ENCODE peak calls at places on chromosomes 11 and 22, in four cellular contexts. K is GM12878, W is A549, B is K562. G is an unnamed sample.

GRCh38 chr11:17744151-17744940 is 9.8 kb downstream of the KCNC1 start:
- DNase-seq in K (no peak), W (no peak), B (no peak), G (peak)

GRCh38 chr11:2700415-2701211 is 819 bp upstream of the KCNQ1OT1 start:
- DNase-seq in K (peak), W (peak), B (peak), G (no peak)

GRCh38 chr11:975824-976223 is 50.2 kb downstream of the AP2A2 start:
- DNase-seq in K (no peak), W (peak), B (peak), G (peak)

GRCh38 chr11:119783466-119784400 is 54.7 kb upstream of the NECTIN1 start:
- DNase-seq in K (no peak), W (no peak), B (no peak), G (no peak)

GRCh38 chr11:88169481-88169880 is 5.8 kb downstream of the RAB38 start:
- DNase-seq in K (no peak), W (no peak), B (no peak), G (peak)

GRCh38 chr11:112082729-112083128 is 3.8 kb downstream of the TIMM8B start:
- DNase-seq in K (no peak), W (no peak), B (no peak), G (peak)

GRCh38 chr22:24200616-24201212 is 19.4 kb downstream of the SUSD2 start:
- DNase-seq in K (no peak), W (peak), B (no peak), G (peak)

GRCh38 chr11:121389651-121390050 is 62.5 kb upstream of the SORL1 start:
- DNase-seq in K (no peak), W (no peak), B (no peak), G (no peak)

GRCh38 chr22:36934153-36934939 is 20.9 kb downstream of the CSF2RB start:
- DNase-seq in K (no peak), W (no peak), B (no peak), G (no peak)

GRCh38 chr11:14029971-14030531 is 67.5 kb downstream of the SPON1 start:
- DNase-seq in K (no peak), W (peak), B (no peak), G (peak)

GRCh38 chr11:95508219-95508880 is 277.3 kb upstream of the SESN3 start:
- DNase-seq in K (no peak), W (no peak), B (no peak), G (no peak)

GRCh38 chr11:2509481-2510001 is 64.7 kb downstream of the KCNQ1 start:
- DNase-seq in K (no peak), W (no peak), B (peak), G (no peak)

GRCh38 chr11:1749020-1749758 is 1.2 kb downstream of the IFITM10 start:
- DNase-seq in K (no peak), W (no peak), B (no peak), G (no peak)

GRCh38 chr11:8049084-8049483 is 31.9 kb upstream of the TUB start:
- DNase-seq in K (no peak), W (no peak), B (no peak), G (no peak)

GRCh38 chr22:39244496-39245129 is at the start of gene PDGFB:
- DNase-seq in K (no peak), W (peak), B (peak), G (no peak)

GRCh38 chr11:46916669-46917108 is 1.7 kb downstream of the LRP4 start:
- DNase-seq in K (no peak), W (peak), B (peak), G (peak)

GRCh38 chr11:21511835-21512440 is 680.9 kb upstream of the ANO5 start:
- DNase-seq in K (no peak), W (peak), B (peak), G (no peak)

GRCh38 chr22:17569971-17570511 is 6.7 kb downstream of the SLC25A18 start:
- DNase-seq in K (no peak), W (no peak), B (no peak), G (peak)

GRCh38 chr11:68039526-68040086 is 781 bp downstream of the TCIRG1 start:
- DNase-seq in K (no peak), W (no peak), B (peak), G (no peak)

GRCh38 chr11:65639623-65640482 is 2.0 kb downstream of the SIPA1 start:
- DNase-seq in K (peak), W (no peak), B (no peak), G (no peak)

GRCh38 chr22:41925783-41926460 is 684 bp downstream of the TNFRSF13C start:
- DNase-seq in K (no peak), W (peak), B (peak), G (peak)

GRCh38 chr11:121524233-121524631 is 71.5 kb upstream of the SORL1-AS1 start:
- DNase-seq in K (no peak), W (no peak), B (no peak), G (no peak)

GRCh38 chr11:123431619-123432018 is 1.6 kb downstream of the GRAMD1B start:
- DNase-seq in K (no peak), W (no peak), B (no peak), G (peak)

GRCh38 chr11:16456366-16456765 is 100.0 kb upstream of the SOX6 start:
- DNase-seq in K (no peak), W (no peak), B (no peak), G (peak)

GRCh38 chr11:63639195-63639832 is 25.1 kb upstream of the PLAAT3 start:
- DNase-seq in K (no peak), W (peak), B (no peak), G (peak)

GRCh38 chr22:42966389-42966998 is 48.5 kb downstream of the PACSIN2 start:
- DNase-seq in K (no peak), W (no peak), B (no peak), G (no peak)

GRCh38 chr22:18979957-18980356 is 43.9 kb upstream of the PRODH start:
- DNase-seq in K (no peak), W (no peak), B (no peak), G (no peak)

GRCh38 chr11:47667135-47667534 is 24.8 kb upstream of the MTCH2 start:
- DNase-seq in K (no peak), W (no peak), B (no peak), G (peak)

GRCh38 chr11:112227002-112227401 is 774 bp downstream of the PTS start:
- DNase-seq in K (no peak), W (peak), B (peak), G (peak)

GRCh38 chr22:40258463-40259046 is 80.8 kb downstream of the TNRC6B start:
- DNase-seq in K (no peak), W (peak), B (no peak), G (peak)

GRCh38 chr22:39518996-39519680 is 1.2 kb upstream of the ATF4 start:
- DNase-seq in K (no peak), W (no peak), B (peak), G (peak)

GRCh38 chr11:66581261-66581660 is 11.6 kb downstream of the CCDC87 start:
- DNase-seq in K (no peak), W (no peak), B (no peak), G (no peak)

GRCh38 chr22:22078329-22078728 is 95.7 kb upstream of the TOP3B start:
- DNase-seq in K (no peak), W (no peak), B (no peak), G (no peak)

GRCh38 chr22:41147722-41148121 is 55.3 kb downstream of the EP300 start:
- DNase-seq in K (no peak), W (no peak), B (no peak), G (no peak)

GRCh38 chr11:111575748-111576147 is 26.5 kb upstream of the SIK2 start:
- DNase-seq in K (no peak), W (no peak), B (no peak), G (no peak)

GRCh38 chr11:2209900-2210321 is 38.3 kb upstream of the TH start:
- DNase-seq in K (no peak), W (no peak), B (peak), G (no peak)

GRCh38 chr11:123194308-123195181 is 503 bp downstream of the CLMP start:
- DNase-seq in K (no peak), W (no peak), B (no peak), G (peak)

DNA sequence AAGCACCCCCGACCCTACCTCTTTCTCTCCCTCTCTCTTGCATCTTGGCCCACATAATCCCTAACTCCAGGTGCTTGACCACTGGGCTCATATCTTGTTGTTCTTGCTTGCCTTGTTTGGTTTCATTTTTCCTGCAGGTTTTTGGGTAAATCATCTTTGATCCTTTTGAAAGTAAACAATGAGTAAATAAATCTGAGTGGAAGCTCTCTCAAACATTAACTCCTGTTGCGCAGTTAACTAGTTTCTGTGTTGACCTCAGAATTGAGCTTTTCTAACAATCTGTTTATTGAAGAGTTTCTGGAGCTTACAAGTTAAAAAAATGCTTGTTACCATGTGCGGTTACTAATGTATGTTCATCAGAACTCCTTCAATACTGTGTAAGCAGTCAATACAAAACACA is 38.8 kb upstream of the MICAL2 start:
- DNase-seq in K (no peak), W (peak), B (no peak), G (no peak)
- TF ChIP-seq RAD21 in K (no peak), W (no peak), B (no peak), G (no peak)

GRCh38 chr11:129699711-129700304 is 115.8 kb upstream of the TMEM45B start:
- DNase-seq in K (no peak), W (no peak), B (peak), G (no peak)

GRCh38 chr11:129700701-129701100 is 114.9 kb upstream of the TMEM45B start:
- DNase-seq in K (no peak), W (no peak), B (peak), G (no peak)

GRCh38 chr11:129702410-129703390 is 112.9 kb upstream of the TMEM45B start:
- DNase-seq in K (no peak), W (no peak), B (no peak), G (no peak)

GRCh38 chr11:129703846-129704245 is 111.8 kb upstream of the TMEM45B start:
- DNase-seq in K (no peak), W (no peak), B (no peak), G (no peak)

DNA sequence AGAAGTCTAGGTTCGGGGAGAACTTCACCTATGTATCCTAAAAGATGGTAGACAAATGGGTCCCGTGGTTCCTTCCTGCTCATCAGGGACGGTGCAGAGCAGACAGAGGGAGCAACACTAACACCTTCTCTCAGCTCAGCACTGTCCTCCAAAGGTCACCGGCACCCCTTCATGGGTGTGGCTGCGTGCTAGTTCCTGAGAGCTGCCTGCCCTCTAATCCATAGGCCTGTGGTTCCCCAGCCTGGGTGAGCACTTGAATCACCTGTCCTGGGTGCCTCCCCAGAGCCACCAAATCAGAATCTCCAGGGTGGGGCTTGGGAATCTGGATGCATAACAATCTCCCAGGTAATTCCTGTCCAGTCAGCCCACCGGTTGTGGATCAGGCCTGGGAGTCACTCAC is 113.9 kb upstream of the TMEM45B start:
- DNase-seq in K (no peak), W (no peak), B (no peak), G (no peak)
- TF ChIP-seq ELK1 in K (no peak), W (no peak), B (no peak), G (no peak)

DNA sequence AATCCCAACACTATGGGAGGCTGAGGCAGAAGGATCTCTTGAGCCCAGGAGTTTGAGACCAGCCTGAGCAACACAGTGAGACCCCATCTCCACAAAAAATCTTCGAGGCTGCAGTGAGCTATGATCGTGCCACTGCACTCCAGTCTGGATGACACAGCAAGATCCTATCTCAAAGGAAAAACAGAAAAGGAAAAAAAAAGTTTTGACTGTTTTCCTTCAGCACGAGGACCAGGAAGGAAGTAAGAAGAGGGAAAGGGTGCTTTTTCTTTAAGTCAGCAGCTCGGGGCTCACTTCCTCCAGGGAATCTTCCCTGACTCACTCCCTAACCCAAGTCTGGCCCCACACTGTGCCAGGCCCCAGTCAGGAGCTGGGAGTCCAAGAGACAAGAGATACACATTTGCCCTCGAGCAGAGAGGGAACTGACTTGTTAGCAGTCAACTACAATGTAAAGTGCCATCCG is 14.2 kb downstream of the ARRB1 start:
- DNase-seq in K (no peak), W (peak), B (no peak), G (peak)
- TF ChIP-seq RAD21 in K (no peak), W (no peak), B (no peak), G (no peak)

GRCh38 chr11:92764128-92764527 is 205.3 kb upstream of the MTNR1B start:
- DNase-seq in K (no peak), W (no peak), B (no peak), G (no peak)
- TF ChIP-seq ELK1 in K (no peak), W (no peak), B (no peak), G (no peak)

GRCh38 chr22:32204211-32204855 is 540 bp downstream of the RFPL2 start:
- DNase-seq in K (no peak), W (peak), B (no peak), G (no peak)
- TF ChIP-seq RAD21 in K (no peak), W (no peak), B (no peak), G (no peak)

G was measured in IMR-90.